ENCODE peak calls at places on chromosomes 1 and 21, in seven cellular contexts. K is GM10248; F is T-helper 17 cell; T is GM18507; A is HAP-1; B is WTC11; D is stimulated activated CD8-positive, alpha-beta memory T cell treated with anti-CD3 and anti-CD28 coated beads, Interleukin-15, amount 100 ng/mL, for 24 hours. C is an unnamed sample.

GRCh38 chr1:235307158-235308124 is 20.5 kb downstream of the ARID4B start:
- DNase-seq in K (no peak), F (no peak), T (no peak), A (no peak), B (no peak), D (no peak), C (no peak)

GRCh38 chr21:39647476-39647875 is 34.7 kb downstream of the B3GALT5 start:
- DNase-seq in K (no peak), F (no peak), T (no peak), A (no peak), B (no peak), D (no peak), C (no peak)

GRCh38 chr1:109969430-109969829 is 15.1 kb upstream of the AHCYL1 start:
- DNase-seq in K (no peak), F (no peak), T (no peak), A (no peak), B (no peak), D (no peak), C (no peak)

GRCh38 chr21:35282944-35283343 is 233.8 kb upstream of the RUNX1 start:
- DNase-seq in K (no peak), F (no peak), T (no peak), A (no peak), B (no peak), D (no peak), C (no peak)

GRCh38 chr1:111290104-111290503 is 547 bp upstream of the CHIA start:
- DNase-seq in K (no peak), F (no peak), T (no peak), A (no peak), B (no peak), D (no peak), C (no peak)

GRCh38 chr1:200453544-200453905 is 43.7 kb upstream of the ZNF281 start:
- DNase-seq in K (no peak), F (no peak), T (no peak), A (no peak), B (no peak), D (no peak), C (no peak)

GRCh38 chr1:46183119-46183842 is 7.0 kb upstream of the P3R3URF start:
- DNase-seq in K (no peak), F (no peak), T (no peak), A (no peak), B (no peak), D (no peak), C (no peak)

GRCh38 chr1:178093150-178093957 is 550 bp upstream of the RASAL2 start:
- DNase-seq in K (peak; percentile 93), F (no peak), T (peak; percentile 86), A (peak; percentile 96), B (peak; percentile 95), D (no peak), C (peak; percentile 90)

GRCh38 chr1:218297867-218298266 is 12.8 kb downstream of the RRP15 start:
- DNase-seq in K (no peak), F (no peak), T (no peak), A (no peak), B (no peak), D (no peak), C (no peak)

GRCh38 chr1:189429610-189430009 is 1048.1 kb downstream of the BRINP3 start:
- DNase-seq in K (peak; percentile 18), F (no peak), T (no peak), A (no peak), B (no peak), D (no peak), C (peak; percentile 20)

GRCh38 chr1:51735746-51736254 is 118.9 kb downstream of the OSBPL9 start:
- DNase-seq in K (no peak), F (no peak), T (no peak), A (no peak), B (no peak), D (no peak), C (no peak)

GRCh38 chr1:222552882-222553281 is 5.0 kb upstream of the HHIPL2 start:
- DNase-seq in K (no peak), F (no peak), T (no peak), A (no peak), B (no peak), D (no peak), C (no peak)

GRCh38 chr1:206798384-206798996 is 26.2 kb upstream of the IL10 start:
- DNase-seq in K (no peak), F (no peak), T (no peak), A (no peak), B (no peak), D (no peak), C (no peak)

GRCh38 chr1:154663656-154664055 is 55.7 kb upstream of the ADAR start:
- DNase-seq in K (no peak), F (no peak), T (no peak), A (no peak), B (no peak), D (no peak), C (no peak)

GRCh38 chr1:47577310-47578025 is 139.6 kb downstream of the FOXD2 start:
- DNase-seq in K (no peak), F (no peak), T (no peak), A (no peak), B (no peak), D (no peak), C (no peak)

GRCh38 chr1:231139659-231140650 is 21.9 kb upstream of the TRIM67 start:
- DNase-seq in K (no peak), F (no peak), T (no peak), A (no peak), B (no peak), D (no peak), C (no peak)

GRCh38 chr1:50180367-50180766 is 71.6 kb downstream of the ELAVL4 start:
- DNase-seq in K (no peak), F (no peak), T (no peak), A (no peak), B (no peak), D (no peak), C (no peak)

C was measured in nephron progenitor cell.